ENCODE peak calls at places on chromosome 12, in nine cellular contexts. One of them, this sample, is unnamed.

GRCh38 chr12:66329941-66330340 is 27.6 kb downstream of the HELB start:
- DNase-seq in left lung: no peak
- DNase-seq in body of pancreas: no peak
- DNase-seq in stomach: no peak
- DNase-seq in cardiac fibroblast: peak
- DNase-seq in astrocyte of the cerebellum: peak
- DNase-seq in fibroblast of mammary gland: peak
- DNase-seq in HCT116: no peak
- DNase-seq in IMR-90: peak
- DNase-seq in this sample: no peak

GRCh38 chr12:2693204-2693860 is 101.4 kb upstream of the FKBP4 start:
- DNase-seq in left lung: no peak
- DNase-seq in body of pancreas: no peak
- DNase-seq in stomach: no peak
- DNase-seq in cardiac fibroblast: no peak
- DNase-seq in astrocyte of the cerebellum: no peak
- DNase-seq in fibroblast of mammary gland: no peak
- DNase-seq in HCT116: peak
- DNase-seq in IMR-90: no peak
- DNase-seq in this sample: no peak

GRCh38 chr12:82047480-82047879 is 288.3 kb upstream of the PPFIA2 start:
- DNase-seq in left lung: no peak
- DNase-seq in body of pancreas: no peak
- DNase-seq in stomach: no peak
- DNase-seq in cardiac fibroblast: peak
- DNase-seq in astrocyte of the cerebellum: no peak
- DNase-seq in fibroblast of mammary gland: peak
- DNase-seq in HCT116: no peak
- DNase-seq in IMR-90: no peak
- DNase-seq in this sample: no peak

GRCh38 chr12:58171914-58172313 is 230.5 kb downstream of the ATP23 start:
- DNase-seq in left lung: no peak
- DNase-seq in body of pancreas: peak
- DNase-seq in stomach: peak
- DNase-seq in cardiac fibroblast: peak
- DNase-seq in astrocyte of the cerebellum: peak
- DNase-seq in fibroblast of mammary gland: peak
- DNase-seq in HCT116: no peak
- DNase-seq in IMR-90: peak
- DNase-seq in this sample: no peak

GRCh38 chr12:76555797-76556196 is 3.8 kb downstream of the OSBPL8 start:
- DNase-seq in left lung: no peak
- DNase-seq in body of pancreas: no peak
- DNase-seq in stomach: no peak
- DNase-seq in cardiac fibroblast: no peak
- DNase-seq in astrocyte of the cerebellum: no peak
- DNase-seq in fibroblast of mammary gland: no peak
- DNase-seq in HCT116: no peak
- DNase-seq in IMR-90: no peak
- DNase-seq in this sample: no peak

GRCh38 chr12:14900521-14901227 is 15.0 kb upstream of the MGP start:
- DNase-seq in left lung: no peak
- DNase-seq in body of pancreas: no peak
- DNase-seq in stomach: no peak
- DNase-seq in cardiac fibroblast: no peak
- DNase-seq in astrocyte of the cerebellum: no peak
- DNase-seq in fibroblast of mammary gland: no peak
- DNase-seq in HCT116: no peak
- DNase-seq in IMR-90: no peak
- DNase-seq in this sample: no peak

GRCh38 chr12:54497883-54498282 is 331 bp downstream of the NCKAP1L start:
- DNase-seq in left lung: no peak
- DNase-seq in body of pancreas: no peak
- DNase-seq in stomach: no peak
- DNase-seq in cardiac fibroblast: no peak
- DNase-seq in astrocyte of the cerebellum: no peak
- DNase-seq in fibroblast of mammary gland: no peak
- DNase-seq in HCT116: no peak
- DNase-seq in IMR-90: no peak
- DNase-seq in this sample: no peak

GRCh38 chr12:115966376-115966775 is 311.1 kb downstream of the MED13L start:
- DNase-seq in left lung: no peak
- DNase-seq in body of pancreas: no peak
- DNase-seq in stomach: no peak
- DNase-seq in cardiac fibroblast: no peak
- DNase-seq in astrocyte of the cerebellum: no peak
- DNase-seq in fibroblast of mammary gland: no peak
- DNase-seq in HCT116: no peak
- DNase-seq in IMR-90: no peak
- DNase-seq in this sample: no peak

GRCh38 chr12:15212877-15213276 is 8.3 kb downstream of the RERG start:
- DNase-seq in left lung: no peak
- DNase-seq in body of pancreas: no peak
- DNase-seq in stomach: no peak
- DNase-seq in cardiac fibroblast: no peak
- DNase-seq in astrocyte of the cerebellum: no peak
- DNase-seq in fibroblast of mammary gland: no peak
- DNase-seq in HCT116: no peak
- DNase-seq in IMR-90: no peak
- DNase-seq in this sample: no peak

GRCh38 chr12:120229071-120229582 is 28.2 kb upstream of the RPLP0 start:
- DNase-seq in left lung: no peak
- DNase-seq in body of pancreas: no peak
- DNase-seq in stomach: no peak
- DNase-seq in cardiac fibroblast: no peak
- DNase-seq in astrocyte of the cerebellum: no peak
- DNase-seq in fibroblast of mammary gland: no peak
- DNase-seq in HCT116: no peak
- DNase-seq in IMR-90: no peak
- DNase-seq in this sample: no peak

GRCh38 chr12:116123511-116124258 is 153.8 kb downstream of the MED13L start:
- DNase-seq in left lung: no peak
- DNase-seq in body of pancreas: no peak
- DNase-seq in stomach: no peak
- DNase-seq in cardiac fibroblast: peak
- DNase-seq in astrocyte of the cerebellum: peak
- DNase-seq in fibroblast of mammary gland: peak
- DNase-seq in HCT116: no peak
- DNase-seq in IMR-90: peak
- DNase-seq in this sample: peak

GRCh38 chr12:8662592-8662991 is at the start of gene MFAP5:
- DNase-seq in left lung: no peak
- DNase-seq in body of pancreas: no peak
- DNase-seq in stomach: no peak
- DNase-seq in cardiac fibroblast: peak
- DNase-seq in astrocyte of the cerebellum: peak
- DNase-seq in fibroblast of mammary gland: peak
- DNase-seq in HCT116: no peak
- DNase-seq in IMR-90: peak
- DNase-seq in this sample: no peak

GRCh38 chr12:124188561-124189405 is 106.1 kb upstream of the RFLNA start:
- DNase-seq in left lung: no peak
- DNase-seq in body of pancreas: no peak
- DNase-seq in stomach: no peak
- DNase-seq in cardiac fibroblast: peak
- DNase-seq in astrocyte of the cerebellum: no peak
- DNase-seq in fibroblast of mammary gland: no peak
- DNase-seq in HCT116: no peak
- DNase-seq in IMR-90: no peak
- DNase-seq in this sample: peak

GRCh38 chr12:40312982-40313576 is 88.3 kb downstream of the LRRK2 start:
- DNase-seq in left lung: no peak
- DNase-seq in body of pancreas: no peak
- DNase-seq in stomach: no peak
- DNase-seq in cardiac fibroblast: peak
- DNase-seq in astrocyte of the cerebellum: peak
- DNase-seq in fibroblast of mammary gland: peak
- DNase-seq in HCT116: no peak
- DNase-seq in IMR-90: peak
- DNase-seq in this sample: no peak
- TF ChIP-seq CTCF in left lung: peak
- TF ChIP-seq CTCF in body of pancreas: peak
- TF ChIP-seq CTCF in stomach: no peak
- TF ChIP-seq CTCF in cardiac fibroblast: peak
- TF ChIP-seq CTCF in astrocyte of the cerebellum: peak
- TF ChIP-seq CTCF in fibroblast of mammary gland: peak
- TF ChIP-seq CTCF in HCT116: peak
- TF ChIP-seq CTCF in IMR-90: peak
- TF ChIP-seq CTCF in this sample: peak

DNA sequence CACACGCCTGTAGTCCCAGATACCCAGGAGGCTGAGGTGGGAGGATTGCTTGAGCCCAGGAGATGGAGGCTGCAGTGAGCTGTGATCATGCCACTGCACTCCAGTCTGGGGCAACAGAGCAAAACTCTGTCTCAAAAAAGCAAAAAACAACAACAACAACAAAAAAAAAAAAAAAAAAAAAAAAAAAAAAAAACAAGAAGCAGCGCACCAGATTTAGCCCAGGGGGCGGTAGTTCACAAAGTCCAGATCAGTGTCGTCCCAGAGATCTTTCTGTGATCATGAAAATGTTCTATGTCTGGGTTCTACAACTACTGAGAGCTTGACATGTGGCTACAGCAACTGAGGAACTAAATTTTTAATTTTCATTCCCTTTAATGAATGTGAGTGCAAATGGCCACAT is 27.4 kb downstream of the OAS2 start:
- DNase-seq in left lung: no peak
- DNase-seq in body of pancreas: no peak
- DNase-seq in stomach: no peak
- DNase-seq in cardiac fibroblast: peak
- DNase-seq in astrocyte of the cerebellum: no peak
- DNase-seq in fibroblast of mammary gland: peak
- DNase-seq in HCT116: peak
- DNase-seq in IMR-90: no peak
- DNase-seq in this sample: no peak
- TF ChIP-seq CTCF in left lung: no peak
- TF ChIP-seq CTCF in body of pancreas: no peak
- TF ChIP-seq CTCF in stomach: no peak
- TF ChIP-seq CTCF in cardiac fibroblast: peak
- TF ChIP-seq CTCF in astrocyte of the cerebellum: peak
- TF ChIP-seq CTCF in fibroblast of mammary gland: peak
- TF ChIP-seq CTCF in HCT116: peak
- TF ChIP-seq CTCF in IMR-90: peak
- TF ChIP-seq CTCF in this sample: peak

DNA sequence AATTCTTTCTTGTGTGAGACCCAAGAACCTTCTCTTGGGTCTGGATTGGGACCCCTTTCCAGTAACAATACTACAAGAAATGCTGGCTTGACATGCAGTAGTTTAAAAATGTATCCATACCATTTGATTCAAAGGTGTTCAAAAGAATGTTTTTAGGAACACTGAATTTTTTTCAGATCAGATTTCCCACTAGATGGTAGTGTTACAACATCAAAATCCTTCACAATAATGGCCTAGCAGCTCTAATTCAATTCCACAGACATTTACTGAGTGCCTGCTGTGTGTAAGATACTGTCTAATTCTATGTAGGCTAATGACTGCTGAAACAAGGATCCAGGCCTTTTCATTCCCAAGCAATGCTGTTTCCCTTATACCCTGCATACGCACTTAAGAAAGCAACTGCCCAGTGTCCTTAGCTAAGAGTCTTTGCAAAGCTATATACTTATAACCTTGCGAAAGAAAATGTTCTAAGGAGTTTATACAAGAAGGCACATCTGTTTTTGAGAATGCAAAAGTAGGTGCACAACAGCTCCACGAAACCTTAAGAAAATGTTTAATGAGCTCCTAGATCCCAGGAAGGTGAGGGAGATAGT is 50.7 kb upstream of the PKP2 start:
- DNase-seq in left lung: no peak
- DNase-seq in body of pancreas: no peak
- DNase-seq in stomach: no peak
- DNase-seq in cardiac fibroblast: peak
- DNase-seq in astrocyte of the cerebellum: peak
- DNase-seq in fibroblast of mammary gland: peak
- DNase-seq in HCT116: peak
- DNase-seq in IMR-90: no peak
- DNase-seq in this sample: no peak
- TF ChIP-seq CTCF in left lung: no peak
- TF ChIP-seq CTCF in body of pancreas: no peak
- TF ChIP-seq CTCF in stomach: no peak
- TF ChIP-seq CTCF in cardiac fibroblast: no peak
- TF ChIP-seq CTCF in astrocyte of the cerebellum: no peak
- TF ChIP-seq CTCF in fibroblast of mammary gland: no peak
- TF ChIP-seq CTCF in HCT116: peak
- TF ChIP-seq CTCF in IMR-90: no peak
- TF ChIP-seq CTCF in this sample: no peak

DNA sequence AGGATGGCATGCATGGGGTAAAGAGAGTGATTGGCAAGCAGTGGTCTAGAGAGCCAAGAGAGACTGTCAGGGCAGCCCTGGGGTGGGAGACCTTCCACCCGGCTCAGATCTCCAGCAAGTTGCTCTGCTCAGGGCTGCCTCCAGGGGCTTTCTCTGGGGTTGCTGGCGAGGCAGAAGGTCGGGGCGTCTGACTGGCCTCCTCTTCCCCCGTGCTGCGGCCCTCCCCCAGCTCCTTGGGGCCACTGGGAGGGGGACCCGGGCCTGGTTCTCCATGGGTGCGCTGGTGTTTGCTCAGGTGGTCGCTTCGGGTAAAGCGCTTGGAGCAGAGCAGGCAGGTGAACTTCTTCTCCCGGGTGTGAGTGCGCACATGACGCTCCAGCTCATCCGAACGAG is 6.6 kb upstream of the AAAS start:
- DNase-seq in left lung: no peak
- DNase-seq in body of pancreas: no peak
- DNase-seq in stomach: no peak
- DNase-seq in cardiac fibroblast: no peak
- DNase-seq in astrocyte of the cerebellum: no peak
- DNase-seq in fibroblast of mammary gland: no peak
- DNase-seq in HCT116: no peak
- DNase-seq in IMR-90: no peak
- DNase-seq in this sample: no peak
- TF ChIP-seq CTCF in left lung: no peak
- TF ChIP-seq CTCF in body of pancreas: no peak
- TF ChIP-seq CTCF in stomach: no peak
- TF ChIP-seq CTCF in cardiac fibroblast: peak
- TF ChIP-seq CTCF in astrocyte of the cerebellum: peak
- TF ChIP-seq CTCF in fibroblast of mammary gland: no peak
- TF ChIP-seq CTCF in HCT116: no peak
- TF ChIP-seq CTCF in IMR-90: no peak
- TF ChIP-seq CTCF in this sample: no peak

DNA sequence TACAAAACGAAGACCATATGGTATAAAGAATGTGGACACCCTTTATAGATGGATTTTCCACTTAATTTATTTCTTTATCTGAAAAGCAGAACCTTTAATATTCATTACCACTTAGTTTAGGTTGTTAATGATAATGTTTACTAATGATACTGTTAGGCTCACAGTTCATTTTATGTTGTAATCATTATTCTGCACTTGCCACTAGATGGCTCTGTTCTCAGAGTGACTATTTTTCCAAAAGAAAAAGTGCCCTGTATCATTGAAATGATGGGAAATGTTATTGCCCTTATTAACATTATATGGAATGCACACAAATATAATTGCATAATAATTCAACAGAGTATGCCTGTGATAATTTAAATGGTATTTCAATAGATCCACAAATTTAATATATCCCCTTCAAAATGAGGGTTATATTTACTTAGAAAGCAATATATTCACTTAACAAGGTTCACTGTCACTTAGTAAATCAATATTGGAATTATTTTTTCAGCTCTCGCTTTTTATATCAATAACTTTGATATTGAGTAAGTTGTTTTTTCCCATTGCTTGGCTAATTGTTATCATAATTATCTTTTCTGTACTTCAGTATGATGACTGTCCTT is 95.7 kb downstream of the PDE3A start:
- DNase-seq in left lung: no peak
- DNase-seq in body of pancreas: no peak
- DNase-seq in stomach: no peak
- DNase-seq in cardiac fibroblast: peak
- DNase-seq in astrocyte of the cerebellum: no peak
- DNase-seq in fibroblast of mammary gland: peak
- DNase-seq in HCT116: no peak
- DNase-seq in IMR-90: peak
- DNase-seq in this sample: no peak
- TF ChIP-seq CTCF in left lung: peak
- TF ChIP-seq CTCF in body of pancreas: peak
- TF ChIP-seq CTCF in stomach: peak
- TF ChIP-seq CTCF in cardiac fibroblast: peak
- TF ChIP-seq CTCF in astrocyte of the cerebellum: peak
- TF ChIP-seq CTCF in fibroblast of mammary gland: peak
- TF ChIP-seq CTCF in HCT116: peak
- TF ChIP-seq CTCF in IMR-90: peak
- TF ChIP-seq CTCF in this sample: peak